ENCODE peak calls at places on chromosomes 12 and 14, in eight cellular contexts. V is suprapubic skin, R is left lung, A is fibroblast of mammary gland, D is AG09309, O is endothelial cell of umbilical vein, K is choroid plexus epithelial cell, J is GM20000. I is an unnamed sample.
A peak's percentile ranks its signal among the peaks of the same experiment; 100 is the strongest.

GRCh38 chr12:92133166-92133565 is 12.5 kb downstream of the BTG1 start:
- DNase-seq in V (no peak), R (no peak), J (no peak), D (no peak), O (no peak), K (no peak), A (no peak), I (no peak)

GRCh38 chr12:6825398-6826124 is 2.6 kb upstream of the P3H3 start:
- DNase-seq in K (peak; percentile 89), D (peak; percentile 39), J (peak; percentile 94), R (peak; percentile 83), O (peak; percentile 87), A (peak; percentile 85), V (peak; percentile 92), I (peak; percentile 89)

GRCh38 chr14:53951661-53952265 is 4.9 kb downstream of the BMP4 start:
- DNase-seq in J (no peak), A (no peak), O (peak; percentile 36), R (no peak), D (no peak), V (no peak), K (no peak), I (no peak)

GRCh38 chr14:66596241-66596985 is 88.5 kb downstream of the GPHN start:
- DNase-seq in J (no peak), D (no peak), A (no peak), O (no peak), K (no peak), V (no peak), R (no peak), I (no peak)

GRCh38 chr14:76784881-76785280 is 23.6 kb downstream of the VASH1 start:
- DNase-seq in V (no peak), O (peak; percentile 90), K (peak; percentile 89), J (peak; percentile 87), A (peak; percentile 78), R (peak; percentile 67), D (peak; percentile 23), I (peak; percentile 75)

GRCh38 chr14:98704441-98704840 is 567.6 kb downstream of the BCL11B start:
- DNase-seq in R (no peak), O (no peak), D (no peak), V (no peak), K (no peak), J (no peak), A (no peak), I (peak; percentile 61)

GRCh38 chr12:111424793-111425251 is 19.1 kb downstream of the SH2B3 start:
- DNase-seq in A (no peak), R (no peak), K (no peak), V (no peak), J (no peak), O (no peak), D (no peak), I (peak; percentile 40)

GRCh38 chr14:99137913-99138571 is 134.0 kb downstream of the BCL11B start:
- DNase-seq in K (no peak), A (no peak), V (peak; percentile 52), D (no peak), R (no peak), O (no peak), J (no peak), I (peak; percentile 12)

GRCh38 chr14:97299661-97300060 is 502.5 kb downstream of the VRK1 start:
- DNase-seq in K (no peak), O (no peak), D (no peak), R (no peak), V (no peak), J (no peak), A (no peak), I (peak; percentile 40)

GRCh38 chr14:97298331-97298730 is 501.1 kb downstream of the VRK1 start:
- DNase-seq in K (no peak), O (no peak), D (no peak), R (no peak), V (no peak), A (no peak), J (no peak), I (no peak)

GRCh38 chr14:97295108-97295710 is 498.0 kb downstream of the VRK1 start:
- DNase-seq in K (no peak), O (no peak), R (no peak), V (no peak), J (no peak), D (no peak), A (no peak), I (no peak)

GRCh38 chr14:97301931-97302559 is 504.9 kb downstream of the VRK1 start:
- DNase-seq in V (no peak), K (no peak), A (no peak), R (no peak), J (no peak), D (no peak), O (no peak), I (no peak)

DNA sequence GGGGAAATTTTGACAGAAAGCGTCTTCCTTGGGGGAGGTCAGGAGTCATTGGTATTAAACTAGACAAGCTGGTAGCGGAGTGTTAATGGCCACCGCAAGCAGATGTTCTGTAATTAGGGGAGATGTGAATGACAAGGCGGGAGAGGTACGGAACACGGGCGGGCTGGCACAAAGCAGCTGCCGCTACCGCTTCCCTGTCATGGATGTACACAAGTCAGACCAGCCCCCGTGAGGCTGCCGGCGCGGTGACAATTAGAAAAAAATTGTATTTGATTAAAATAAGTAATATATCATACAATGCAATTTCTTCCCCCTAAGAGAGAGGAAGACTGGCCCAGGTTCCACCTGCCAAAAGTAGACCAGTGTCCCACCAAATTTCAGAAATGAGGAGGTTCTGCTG is 501.6 kb downstream of the VRK1 start:
- DNase-seq in O (no peak), K (no peak), V (no peak), J (no peak), D (no peak), A (no peak), R (no peak), I (no peak)
- TF ChIP-seq CTCF in O (no peak), K (no peak), V (no peak), J (no peak), D (no peak), A (no peak), R (no peak), I (no peak)

GRCh38 chr12:126708492-126708896 is 1558.5 kb upstream of the TMEM132C start:
- DNase-seq in K (peak; percentile 1), V (no peak), O (no peak), R (no peak), J (no peak), D (peak; percentile 76), A (peak; percentile 73), I (peak; percentile 4)

GRCh38 chr12:126706300-126706699 is 1560.7 kb upstream of the TMEM132C start:
- DNase-seq in D (no peak), R (no peak), O (no peak), V (no peak), A (no peak), J (no peak), K (no peak), I (no peak)

GRCh38 chr12:126700115-126700514 is 1566.9 kb upstream of the TMEM132C start:
- DNase-seq in D (no peak), R (no peak), A (no peak), O (no peak), J (no peak), K (no peak), V (no peak), I (no peak)

GRCh38 chr12:126704609-126705008 is 1562.4 kb upstream of the TMEM132C start:
- DNase-seq in R (no peak), K (no peak), J (no peak), V (no peak), O (no peak), D (no peak), A (no peak), I (no peak)
- TF ChIP-seq CTCF in R (no peak), K (no peak), J (no peak), V (no peak), O (no peak), D (peak; percentile 22), A (no peak), I (no peak)

DNA sequence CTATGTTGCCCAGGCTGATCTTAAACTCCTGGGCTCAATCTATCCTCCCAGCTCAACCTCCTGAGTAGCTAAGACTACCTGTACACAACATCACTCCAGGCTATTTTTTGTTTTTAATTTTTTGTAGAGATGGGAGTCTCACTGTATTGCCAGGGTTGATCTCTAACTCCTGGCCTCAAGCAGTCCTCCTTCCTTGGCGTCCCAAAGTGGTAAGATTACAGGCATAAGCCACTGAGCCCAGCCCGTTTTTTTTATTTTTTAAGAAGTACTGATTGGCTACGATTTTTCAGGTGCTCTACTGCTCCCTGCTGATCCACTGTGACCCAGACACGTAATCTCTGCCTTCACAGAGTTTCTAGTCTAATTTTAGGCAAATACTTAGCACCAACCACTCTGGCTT is 4.2 kb upstream of the STRN3 start:
- DNase-seq in V (no peak), K (no peak), J (no peak), O (no peak), A (no peak), R (no peak), D (no peak), I (no peak)
- TF ChIP-seq CTCF in V (no peak), K (no peak), J (no peak), O (no peak), A (no peak), R (no peak), D (no peak), I (no peak)

DNA sequence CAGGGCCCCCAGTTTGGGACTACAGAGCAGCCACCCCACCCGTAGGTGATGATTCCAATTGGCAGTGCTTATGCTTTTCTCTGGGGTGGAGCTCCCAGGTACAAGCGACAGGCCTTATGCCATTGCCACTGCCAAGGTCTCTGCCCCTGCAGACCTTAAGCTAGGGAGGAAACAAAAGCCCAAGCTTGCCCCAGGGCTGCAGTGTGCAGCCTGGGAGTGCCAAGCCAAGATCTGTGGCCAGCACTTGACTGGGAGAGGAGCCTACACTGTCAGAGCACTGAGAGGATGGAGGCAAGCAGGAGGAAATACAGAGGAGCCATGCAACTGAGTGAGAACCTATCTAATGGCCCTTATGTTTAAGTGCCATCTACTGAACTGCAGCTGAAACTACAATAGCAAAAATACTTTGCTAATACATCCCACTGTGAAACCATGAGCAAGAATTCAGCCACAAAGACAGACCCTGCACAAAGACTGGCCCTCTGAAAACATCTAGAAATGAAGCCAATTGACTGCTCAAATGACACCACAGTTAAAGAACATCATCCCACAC is 17.7 kb upstream of the ASCL1 start:
- DNase-seq in J (no peak), O (no peak), D (no peak), A (no peak), V (no peak), R (no peak), K (no peak), I (no peak)
- TF ChIP-seq CTCF in J (no peak), O (no peak), D (no peak), A (no peak), V (no peak), R (no peak), K (no peak), I (no peak)

GRCh38 chr12:132945806-132946506 is 10.2 kb downstream of the ZNF605 start:
- DNase-seq in J (no peak), R (no peak), K (no peak), D (no peak), V (no peak), A (no peak), O (no peak), I (no peak)
- TF ChIP-seq CTCF in J (no peak), R (no peak), K (no peak), D (no peak), V (no peak), A (no peak), O (no peak), I (no peak)